ENCODE peak calls at places on chromosome 3, in four cellular contexts. One of them, this sample, is unnamed.
A peak's percentile ranks its signal among the peaks of the same experiment; 100 is the strongest.

GRCh38 chr3:101229681-101230080 is 90.7 kb downstream of the IMPG2 start:
- DNase-seq in cardiac fibroblast: peak; percentile 13
- DNase-seq in AG04450: no peak
- DNase-seq in A549: peak; percentile 14
- DNase-seq in this sample: no peak

GRCh38 chr3:131976448-131976847 is 58.4 kb downstream of the CPNE4 start:
- DNase-seq in cardiac fibroblast: no peak
- DNase-seq in AG04450: no peak
- DNase-seq in A549: no peak
- DNase-seq in this sample: no peak

GRCh38 chr3:186109897-186110803 is 1.3 kb upstream of the ETV5 start:
- DNase-seq in cardiac fibroblast: peak; percentile 61
- DNase-seq in AG04450: no peak
- DNase-seq in A549: no peak
- DNase-seq in this sample: no peak

GRCh38 chr3:20250786-20251185 is 64.8 kb upstream of the SGO1 start:
- DNase-seq in cardiac fibroblast: no peak
- DNase-seq in AG04450: no peak
- DNase-seq in A549: no peak
- DNase-seq in this sample: no peak

GRCh38 chr3:37256447-37256846 is 82.1 kb upstream of the LRRFIP2 start:
- DNase-seq in cardiac fibroblast: no peak
- DNase-seq in AG04450: no peak
- DNase-seq in A549: peak; percentile 50
- DNase-seq in this sample: no peak

GRCh38 chr3:190385835-190386688 is 1.9 kb upstream of the CLDN16 start:
- DNase-seq in cardiac fibroblast: peak; percentile 90
- DNase-seq in AG04450: peak; percentile 84
- DNase-seq in A549: peak; percentile 88
- DNase-seq in this sample: peak; percentile 79

GRCh38 chr3:158771018-158771350 is 30.9 kb upstream of the MFSD1 start:
- DNase-seq in cardiac fibroblast: no peak
- DNase-seq in AG04450: no peak
- DNase-seq in A549: no peak
- DNase-seq in this sample: no peak

GRCh38 chr3:15081960-15082664 is 16.8 kb downstream of the RBSN start:
- DNase-seq in cardiac fibroblast: no peak
- DNase-seq in AG04450: no peak
- DNase-seq in A549: no peak
- DNase-seq in this sample: no peak

GRCh38 chr3:186286114-186286513 is 75.9 kb downstream of the DGKG start:
- DNase-seq in cardiac fibroblast: no peak
- DNase-seq in AG04450: no peak
- DNase-seq in A549: no peak
- DNase-seq in this sample: no peak

GRCh38 chr3:129432036-129432435 is 3.6 kb upstream of the EFCAB12 start:
- DNase-seq in cardiac fibroblast: no peak
- DNase-seq in AG04450: no peak
- DNase-seq in A549: no peak
- DNase-seq in this sample: no peak

GRCh38 chr3:132225664-132226063 is 91.5 kb upstream of the ACP3 start:
- DNase-seq in cardiac fibroblast: no peak
- DNase-seq in AG04450: no peak
- DNase-seq in A549: peak; percentile 44
- DNase-seq in this sample: no peak

GRCh38 chr3:180563411-180563810 is 38.6 kb upstream of the TTC14 start:
- DNase-seq in cardiac fibroblast: no peak
- DNase-seq in AG04450: no peak
- DNase-seq in A549: no peak
- DNase-seq in this sample: no peak

GRCh38 chr3:134312873-134313838 is 61.1 kb downstream of the AMOTL2 start:
- DNase-seq in cardiac fibroblast: peak; percentile 92
- DNase-seq in AG04450: no peak
- DNase-seq in A549: peak; percentile 73
- DNase-seq in this sample: no peak

GRCh38 chr3:159796744-159797143 is 191.9 kb upstream of the IL12A start:
- DNase-seq in cardiac fibroblast: peak; percentile 75
- DNase-seq in AG04450: no peak
- DNase-seq in A549: peak; percentile 53
- DNase-seq in this sample: no peak

GRCh38 chr3:127857270-127857801 is 35.0 kb upstream of the MGLL start:
- DNase-seq in cardiac fibroblast: peak; percentile 3
- DNase-seq in AG04450: no peak
- DNase-seq in A549: peak; percentile 30
- DNase-seq in this sample: no peak

GRCh38 chr3:150868282-150868681 is 37.0 kb downstream of the MINDY4B start:
- DNase-seq in cardiac fibroblast: peak; percentile 21
- DNase-seq in AG04450: no peak
- DNase-seq in A549: peak; percentile 22
- DNase-seq in this sample: no peak

GRCh38 chr3:55698826-55699225 is 211.7 kb upstream of the WNT5A start:
- DNase-seq in cardiac fibroblast: no peak
- DNase-seq in AG04450: no peak
- DNase-seq in A549: no peak
- DNase-seq in this sample: no peak

GRCh38 chr3:194220776-194221735 is 85.1 kb downstream of the HES1 start:
- DNase-seq in cardiac fibroblast: no peak
- DNase-seq in AG04450: no peak
- DNase-seq in A549: no peak
- DNase-seq in this sample: peak; percentile 27

GRCh38 chr3:141268281-141268680 is 36.7 kb downstream of the PXYLP1 start:
- DNase-seq in cardiac fibroblast: no peak
- DNase-seq in AG04450: no peak
- DNase-seq in A549: no peak
- DNase-seq in this sample: no peak

GRCh38 chr3:47762233-47762632 is 19.5 kb downstream of the SMARCC1 start:
- DNase-seq in cardiac fibroblast: peak; percentile 17
- DNase-seq in AG04450: no peak
- DNase-seq in A549: no peak
- DNase-seq in this sample: no peak

GRCh38 chr3:139718415-139718814 is 40.6 kb upstream of the NMNAT3 start:
- DNase-seq in cardiac fibroblast: peak; percentile 53
- DNase-seq in AG04450: no peak
- DNase-seq in A549: peak; percentile 30
- DNase-seq in this sample: peak; percentile 12

GRCh38 chr3:39260318-39260717 is 19.5 kb downstream of the CX3CR1 start:
- DNase-seq in cardiac fibroblast: no peak
- DNase-seq in AG04450: no peak
- DNase-seq in A549: no peak
- DNase-seq in this sample: no peak

GRCh38 chr3:39262842-39263241 is 17.0 kb downstream of the CX3CR1 start:
- DNase-seq in cardiac fibroblast: no peak
- DNase-seq in AG04450: no peak
- DNase-seq in A549: no peak
- DNase-seq in this sample: no peak

GRCh38 chr3:39261726-39262125 is 18.1 kb downstream of the CX3CR1 start:
- DNase-seq in cardiac fibroblast: no peak
- DNase-seq in AG04450: no peak
- DNase-seq in A549: no peak
- DNase-seq in this sample: no peak

GRCh38 chr3:39263576-39263975 is 16.3 kb downstream of the CX3CR1 start:
- DNase-seq in cardiac fibroblast: no peak
- DNase-seq in AG04450: no peak
- DNase-seq in A549: no peak
- DNase-seq in this sample: no peak

GRCh38 chr3:39260957-39261356 is 18.9 kb downstream of the CX3CR1 start:
- DNase-seq in cardiac fibroblast: peak; percentile 93
- DNase-seq in AG04450: peak; percentile 16
- DNase-seq in A549: peak; percentile 89
- DNase-seq in this sample: peak; percentile 22
- TF ChIP-seq CTCF in cardiac fibroblast: peak; percentile 55
- TF ChIP-seq CTCF in AG04450: peak; percentile 32
- TF ChIP-seq CTCF in A549: peak; percentile 35
- TF ChIP-seq CTCF in this sample: peak; percentile 22

DNA sequence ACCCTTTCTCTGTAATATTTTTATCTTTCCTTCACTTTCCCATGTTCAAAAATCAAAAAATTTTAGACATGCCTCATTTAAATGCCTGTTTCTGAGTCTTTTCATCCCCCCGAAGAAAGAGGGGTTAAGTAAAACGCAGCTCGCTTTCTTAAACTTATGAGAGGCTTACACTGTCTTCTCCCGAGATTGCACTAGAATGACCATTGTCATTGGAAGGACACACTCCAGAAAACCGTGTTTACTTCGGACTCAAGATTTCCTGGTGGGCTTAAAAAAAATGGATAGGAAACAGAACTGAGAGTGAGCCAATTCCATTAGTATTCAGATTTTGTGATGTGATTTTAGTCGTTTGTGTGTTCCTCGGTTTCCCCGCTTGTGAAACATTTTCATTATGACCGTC is 1.3 kb downstream of the CRYBG3 start:
- DNase-seq in cardiac fibroblast: no peak
- DNase-seq in AG04450: no peak
- DNase-seq in A549: no peak
- DNase-seq in this sample: no peak
- H3K4me3 ChIP-seq in cardiac fibroblast: peak overlapping the region; percentile 83
- H3K4me3 ChIP-seq in AG04450: peak overlapping the region; percentile 82
- H3K4me3 ChIP-seq in A549: peak overlapping the region; percentile 71
- H3K4me3 ChIP-seq in this sample: peak overlapping the region; percentile 79

DNA sequence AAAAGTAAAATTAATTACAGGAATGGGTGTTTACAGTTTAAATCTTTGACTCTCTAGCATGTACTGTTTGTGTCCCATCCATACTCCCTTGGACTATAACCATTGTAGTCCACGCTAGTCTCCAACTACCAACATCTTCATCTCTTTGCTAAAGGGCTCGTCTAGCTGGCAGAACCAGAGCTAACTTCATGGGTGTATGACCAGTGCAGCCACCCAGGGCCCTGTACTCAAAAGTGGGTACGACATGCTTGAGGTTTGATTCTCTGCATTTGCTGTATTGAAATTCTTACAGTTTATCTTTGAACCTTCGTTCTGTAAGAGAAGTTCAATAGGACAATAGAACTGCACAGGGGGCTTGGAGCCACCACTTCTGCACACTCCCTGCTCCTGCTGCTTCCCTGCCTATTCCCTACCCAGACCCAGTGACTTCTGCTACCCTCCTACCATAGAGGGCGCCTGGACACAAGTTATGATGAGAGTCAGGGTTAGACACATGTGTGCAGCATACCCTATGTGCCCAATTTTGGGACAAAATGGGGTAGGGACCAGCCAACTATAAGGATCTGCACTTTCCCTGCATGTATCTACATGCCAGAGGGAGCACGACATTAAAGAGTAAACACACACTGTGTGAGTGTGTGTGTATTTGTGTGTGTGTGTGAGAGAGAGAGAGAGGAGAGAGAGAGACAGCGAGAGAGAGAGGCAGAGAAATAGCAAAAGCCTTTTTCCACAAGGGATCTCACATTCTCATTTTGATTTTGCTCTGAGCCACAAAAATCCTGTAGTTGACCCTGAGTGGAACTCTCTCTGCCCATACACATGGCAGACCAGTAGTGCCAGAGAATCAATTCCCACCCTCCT is 59.0 kb upstream of the NECTIN3 start:
- DNase-seq in cardiac fibroblast: peak; percentile 5
- DNase-seq in AG04450: no peak
- DNase-seq in A549: peak; percentile 24
- DNase-seq in this sample: no peak
- TF ChIP-seq CTCF in cardiac fibroblast: peak; percentile 9
- TF ChIP-seq CTCF in AG04450: no peak
- TF ChIP-seq CTCF in A549: no peak
- TF ChIP-seq CTCF in this sample: peak; percentile 22

DNA sequence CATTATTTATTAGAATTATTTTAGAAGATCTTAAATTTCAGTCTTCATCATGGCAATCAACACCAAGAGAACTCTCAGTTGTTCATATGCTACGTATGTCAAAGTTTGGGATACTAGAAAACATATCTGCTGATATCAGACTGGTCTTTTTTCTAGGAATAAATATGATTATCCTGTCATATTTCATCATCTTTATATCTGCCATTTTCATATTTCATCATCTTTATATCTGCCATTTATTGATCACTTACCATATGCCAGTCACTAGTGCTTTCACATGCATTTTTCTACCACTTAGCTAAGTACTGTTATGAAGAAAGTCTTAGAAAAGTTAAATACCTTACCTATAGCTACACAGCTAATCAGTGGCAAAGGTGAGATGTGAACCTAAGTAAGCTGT is 2.8 kb upstream of the ZCWPW2 start:
- DNase-seq in cardiac fibroblast: no peak
- DNase-seq in AG04450: no peak
- DNase-seq in A549: no peak
- DNase-seq in this sample: no peak
- H3K4me3 ChIP-seq in cardiac fibroblast: peak overlapping the region; percentile 85
- H3K4me3 ChIP-seq in AG04450: no peak overlapping the region
- H3K4me3 ChIP-seq in A549: no peak overlapping the region
- H3K4me3 ChIP-seq in this sample: no peak overlapping the region

DNA sequence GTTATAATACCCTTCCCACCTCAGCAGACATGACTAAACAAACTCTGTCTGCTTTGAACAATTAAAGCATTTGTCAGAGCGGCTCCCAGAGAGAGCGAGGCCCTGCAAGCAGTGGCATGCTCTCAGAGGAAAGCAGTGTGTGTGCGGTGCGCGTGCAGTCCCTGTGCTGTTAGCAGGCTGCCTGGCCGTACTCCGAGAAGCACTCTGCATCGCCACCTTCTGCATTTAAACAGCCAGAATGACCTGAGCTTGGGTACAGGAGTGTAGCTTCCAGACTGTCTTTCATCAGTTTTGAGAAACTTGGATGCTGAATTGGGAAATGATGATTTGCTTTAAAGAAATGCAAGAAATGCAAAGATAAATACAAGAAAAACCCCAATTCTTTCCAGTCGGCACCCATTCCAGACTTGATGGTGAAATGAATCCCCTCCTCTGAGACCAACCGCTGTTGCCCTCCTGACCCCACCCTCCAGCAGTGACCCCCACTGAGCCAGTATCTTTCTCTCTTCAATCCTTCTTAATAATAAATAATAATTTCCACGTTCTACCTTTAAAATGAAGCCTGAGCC is 113.5 kb downstream of the VGLL4 start:
- DNase-seq in cardiac fibroblast: peak; percentile 95
- DNase-seq in AG04450: peak; percentile 94
- DNase-seq in A549: peak; percentile 35
- DNase-seq in this sample: peak; percentile 75
- TF ChIP-seq CTCF in cardiac fibroblast: peak; percentile 27
- TF ChIP-seq CTCF in AG04450: peak; percentile 29
- TF ChIP-seq CTCF in A549: no peak
- TF ChIP-seq CTCF in this sample: peak; percentile 37

GRCh38 chr3:123066896-123067688 is at the start of gene PDIA5:
- DNase-seq in cardiac fibroblast: peak; percentile 92
- DNase-seq in AG04450: peak; percentile 66
- DNase-seq in A549: peak; percentile 88
- DNase-seq in this sample: peak; percentile 58

GRCh38 chr3:123070471-123070870 is 3.6 kb downstream of the PDIA5 start:
- DNase-seq in cardiac fibroblast: no peak
- DNase-seq in AG04450: no peak
- DNase-seq in A549: no peak
- DNase-seq in this sample: no peak

GRCh38 chr3:123068227-123069020 is 1.6 kb downstream of the PDIA5 start:
- DNase-seq in cardiac fibroblast: no peak
- DNase-seq in AG04450: no peak
- DNase-seq in A549: peak; percentile 61
- DNase-seq in this sample: no peak

GRCh38 chr3:123067689-123068226 is 933 bp downstream of the PDIA5 start:
- DNase-seq in cardiac fibroblast: no peak
- DNase-seq in AG04450: no peak
- DNase-seq in A549: peak; percentile 16
- DNase-seq in this sample: no peak

GRCh38 chr3:123069021-123069381 is 2.2 kb downstream of the PDIA5 start:
- DNase-seq in cardiac fibroblast: no peak
- DNase-seq in AG04450: no peak
- DNase-seq in A549: no peak
- DNase-seq in this sample: no peak
- H3K4me3 ChIP-seq in cardiac fibroblast: peak overlapping the region; percentile 97
- H3K4me3 ChIP-seq in AG04450: peak overlapping the region; percentile 95
- H3K4me3 ChIP-seq in A549: peak overlapping the region; percentile 98
- H3K4me3 ChIP-seq in this sample: no peak overlapping the region

This sample was measured in retinal pigment epithelial cell.